ENCODE peak calls at places on chromosomes 12 and 14, in nine cellular contexts. O is immature natural killer cell; M is fibroblast of pulmonary artery; R is kidney tubule cell; P is HTR-8/SVneo; L is skeletal muscle cell; H is NCI-H2081; U is heart left ventricle; G is Jurkat, Clone E6-1. B is an unnamed sample.

GRCh38 chr12:131003036-131003435 is 49.3 kb downstream of the ADGRD1 start:
- DNase-seq in G (no peak), U (no peak), L (no peak), O (no peak), R (no peak), P (no peak), H (no peak), M (no peak), B (no peak)

GRCh38 chr14:37874429-37875109 is 279.1 kb downstream of the TTC6 start:
- DNase-seq in H (peak; percentile 77), M (peak; percentile 70), R (peak; percentile 76), L (peak; percentile 4), U (peak; percentile 68), O (peak; percentile 33), P (peak; percentile 67), G (peak; percentile 53), B (peak; percentile 62)

GRCh38 chr14:104239866-104240301 is 101.5 kb downstream of the KIF26A start:
- DNase-seq in H (no peak), M (no peak), R (no peak), O (no peak), U (peak; percentile 8), P (no peak), L (no peak), G (no peak), B (peak; percentile 7)

GRCh38 chr14:91573528-91573893 is 63.4 kb upstream of the PPP4R3A start:
- DNase-seq in M (no peak), H (no peak), U (no peak), G (no peak), L (no peak), O (no peak), P (no peak), R (no peak), B (no peak)

GRCh38 chr12:85179680-85180300 is 100.2 kb upstream of the ALX1 start:
- DNase-seq in U (no peak), L (peak; percentile 31), R (peak; percentile 72), G (no peak), H (no peak), M (peak; percentile 63), O (no peak), P (no peak), B (no peak)

GRCh38 chr12:107014050-107014449 is 27.1 kb upstream of the MTERF2 start:
- DNase-seq in G (peak; percentile 11), H (peak; percentile 6), M (no peak), O (peak; percentile 14), R (peak; percentile 62), P (no peak), L (no peak), U (no peak), B (no peak)

GRCh38 chr12:114342651-114343050 is 63.3 kb downstream of the TBX5 start:
- DNase-seq in H (no peak), R (no peak), G (no peak), U (no peak), L (no peak), M (no peak), P (no peak), O (no peak), B (no peak)

GRCh38 chr14:65333926-65334687 is 78.4 kb upstream of the FUT8 start:
- DNase-seq in G (no peak), P (no peak), R (no peak), U (peak; percentile 19), H (no peak), O (no peak), M (peak; percentile 71), L (peak; percentile 46), B (peak; percentile 62)

GRCh38 chr14:102777711-102778615 is 714 bp downstream of the TRAF3 start:
- DNase-seq in P (no peak), G (no peak), O (peak; percentile 11), R (peak; percentile 29), U (no peak), M (peak; percentile 44), L (no peak), H (no peak), B (peak; percentile 58)

GRCh38 chr12:124557518-124558223 is 9.7 kb downstream of the NCOR2 start:
- DNase-seq in H (peak; percentile 76), L (no peak), P (no peak), M (no peak), U (no peak), O (no peak), R (no peak), G (no peak), B (no peak)

GRCh38 chr14:89973234-89973823 is 17.6 kb downstream of the TDP1 start:
- DNase-seq in P (peak; percentile 64), O (peak; percentile 14), M (peak; percentile 83), L (peak; percentile 22), H (peak; percentile 63), G (peak; percentile 42), R (peak; percentile 65), U (peak; percentile 55), B (peak; percentile 57)

GRCh38 chr12:67697981-67698380 is 49.4 kb downstream of the DYRK2 start:
- DNase-seq in R (no peak), M (no peak), O (no peak), H (no peak), L (no peak), G (no peak), P (no peak), U (no peak), B (no peak)

GRCh38 chr14:79627058-79627457 is 584.2 kb downstream of the DIO2 start:
- DNase-seq in U (no peak), H (no peak), L (no peak), M (no peak), O (no peak), P (no peak), R (no peak), G (no peak), B (no peak)

GRCh38 chr12:4064008-4064407 is 190.8 kb upstream of the PARP11 start:
- DNase-seq in M (no peak), H (no peak), R (no peak), O (no peak), L (no peak), U (no peak), P (no peak), G (no peak), B (no peak)

GRCh38 chr14:53126705-53127104 is 26.4 kb downstream of the DDHD1 start:
- DNase-seq in M (no peak), O (no peak), U (no peak), P (no peak), L (no peak), G (no peak), H (no peak), R (no peak), B (no peak)

GRCh38 chr12:88562846-88563582 is 17.3 kb downstream of the KITLG start:
- DNase-seq in U (no peak), M (peak; percentile 52), R (peak; percentile 49), G (no peak), L (no peak), H (no peak), P (no peak), O (no peak), B (no peak)

GRCh38 chr14:94109915-94110250 is 653 bp upstream of the IFI27 start:
- DNase-seq in R (no peak), O (no peak), L (no peak), M (no peak), G (no peak), U (peak; percentile 14), P (no peak), H (no peak), B (no peak)

GRCh38 chr12:12717586-12718381 is 616 bp downstream of the CDKN1B start:
- DNase-seq in M (no peak), U (peak; percentile 41), P (no peak), O (peak; percentile 29), G (no peak), L (no peak), R (peak; percentile 41), H (no peak), B (no peak)

GRCh38 chr12:42953021-42953420 is 363.5 kb upstream of the PRICKLE1 start:
- DNase-seq in L (no peak), H (no peak), G (no peak), R (no peak), O (no peak), P (no peak), U (no peak), M (no peak), B (no peak)

GRCh38 chr12:66059670-66060069 is 70.9 kb downstream of the LLPH start:
- DNase-seq in U (no peak), M (no peak), O (no peak), G (no peak), L (no peak), R (no peak), H (no peak), P (no peak), B (no peak)

GRCh38 chr12:121792607-121793500 is 634 bp downstream of the RHOF start:
- DNase-seq in O (peak; percentile 67), M (no peak), R (peak; percentile 52), H (no peak), P (no peak), G (no peak), U (no peak), L (no peak), B (peak; percentile 78)

GRCh38 chr12:56011509-56012090 is 9.2 kb upstream of the IKZF4 start:
- DNase-seq in L (no peak), P (no peak), H (no peak), O (no peak), G (no peak), R (no peak), M (no peak), U (no peak), B (no peak)

GRCh38 chr14:77324816-77325745 is 4.2 kb downstream of the GSTZ1 start:
- DNase-seq in G (no peak), U (no peak), H (no peak), R (no peak), L (no peak), P (no peak), O (no peak), M (no peak), B (no peak)

GRCh38 chr14:93712079-93712837 is 76.0 kb downstream of the PRIMA1 start:
- DNase-seq in P (no peak), U (no peak), H (no peak), R (peak; percentile 25), M (no peak), O (no peak), L (no peak), G (no peak), B (no peak)